ENCODE peak calls at places on chromosome 2, in eight cellular contexts. A is left ventricle myocardium inferior, S is IMR-90, P is fibroblast of lung, R is AG10803, O is MM.1S, D is transverse colon, L is A549. K is an unnamed sample.
A peak's percentile ranks its signal among the peaks of the same experiment; 100 is the strongest.

GRCh38 chr2:36780231-36780808 is 83.8 kb downstream of the VIT start:
- DNase-seq in A (no peak), S (peak; percentile 66), P (peak; percentile 78), R (peak; percentile 66), O (peak; percentile 49), D (no peak), L (peak; percentile 58), K (peak; percentile 35)

GRCh38 chr2:218000137-218000536 is 2.7 kb downstream of the TNS1 start:
- DNase-seq in A (no peak), S (peak; percentile 91), P (peak; percentile 86), R (peak; percentile 91), O (no peak), D (no peak), L (no peak), K (peak; percentile 78)

GRCh38 chr2:96113367-96113677 is 3.0 kb downstream of the ADRA2B start:
- DNase-seq in A (no peak), S (no peak), P (no peak), R (no peak), O (no peak), D (no peak), L (no peak), K (no peak)

GRCh38 chr2:157895531-157895930 is 19.4 kb upstream of the ACVR1 start:
- DNase-seq in A (no peak), S (peak; percentile 74), P (no peak), R (peak; percentile 35), O (no peak), D (no peak), L (no peak), K (no peak)

GRCh38 chr2:223055140-223055539 is 3.1 kb downstream of the KCNE4 start:
- DNase-seq in A (no peak), S (peak; percentile 59), P (peak; percentile 84), R (peak; percentile 49), O (no peak), D (no peak), L (no peak), K (no peak)

GRCh38 chr2:112713585-112713925 is 7.3 kb upstream of the NT5DC4 start:
- DNase-seq in A (no peak), S (no peak), P (no peak), R (no peak), O (no peak), D (no peak), L (no peak), K (no peak)

GRCh38 chr2:179207047-179207446 is 57.6 kb downstream of the SESTD1 start:
- DNase-seq in A (no peak), S (no peak), P (no peak), R (no peak), O (no peak), D (no peak), L (no peak), K (no peak)

GRCh38 chr2:137886432-137886831 is 77.8 kb upstream of the HNMT start:
- DNase-seq in A (no peak), S (no peak), P (no peak), R (no peak), O (no peak), D (no peak), L (peak; percentile 52), K (no peak)

GRCh38 chr2:149719695-149720094 is 132.1 kb upstream of the MMADHC start:
- DNase-seq in A (no peak), S (no peak), P (no peak), R (no peak), O (no peak), D (no peak), L (no peak), K (no peak)

GRCh38 chr2:14716319-14716718 is 83.8 kb downstream of the LRATD1 start:
- DNase-seq in A (no peak), S (no peak), P (no peak), R (no peak), O (no peak), D (no peak), L (no peak), K (no peak)

GRCh38 chr2:88735133-88735532 is 43.7 kb downstream of the RPIA start:
- DNase-seq in A (no peak), S (no peak), P (no peak), R (peak; percentile 17), O (no peak), D (no peak), L (no peak), K (no peak)

GRCh38 chr2:186554850-186555785 is 34.7 kb upstream of the ITGAV start:
- DNase-seq in A (no peak), S (peak; percentile 38), P (no peak), R (no peak), O (no peak), D (no peak), L (peak; percentile 55), K (no peak)
- TF ChIP-seq CTCF in A (no peak), S (no peak), P (no peak), R (no peak), O (no peak), D (no peak), L (no peak), K (no peak)

GRCh38 chr2:74041182-74041581 is 56.5 kb downstream of the TET3 start:
- DNase-seq in A (no peak), S (no peak), P (no peak), R (no peak), O (no peak), D (no peak), L (no peak), K (no peak)

GRCh38 chr2:74036450-74037175 is 51.9 kb downstream of the TET3 start:
- DNase-seq in A (no peak), S (no peak), P (no peak), R (no peak), O (no peak), D (no peak), L (no peak), K (no peak)

GRCh38 chr2:74039611-74040010 is 54.9 kb downstream of the TET3 start:
- DNase-seq in A (no peak), S (no peak), P (no peak), R (no peak), O (no peak), D (no peak), L (no peak), K (no peak)

GRCh38 chr2:74036010-74036409 is 51.3 kb downstream of the TET3 start:
- DNase-seq in A (no peak), S (no peak), P (no peak), R (no peak), O (no peak), D (no peak), L (no peak), K (no peak)

GRCh38 chr2:74037379-74037860 is 52.7 kb downstream of the TET3 start:
- DNase-seq in A (no peak), S (peak; percentile 48), P (peak; percentile 68), R (peak; percentile 67), O (peak; percentile 24), D (no peak), L (no peak), K (no peak)
- H3K4me3 ChIP-seq in A (no peak overlapping the region), S (no peak overlapping the region), P (no peak overlapping the region), R (no peak overlapping the region), O (no peak overlapping the region), D (no peak overlapping the region), L (no peak overlapping the region), K (no peak overlapping the region)

GRCh38 chr2:156054983-156055382 is 277.5 kb downstream of the NR4A2 start:
- DNase-seq in A (no peak), S (no peak), P (no peak), R (no peak), O (no peak), D (no peak), L (no peak), K (no peak)
- TF ChIP-seq CTCF in A (no peak), S (no peak), P (no peak), R (no peak), O (no peak), D (no peak), L (no peak), K (no peak)

GRCh38 chr2:20348542-20348941 is 2.1 kb downstream of the PUM2 start:
- DNase-seq in A (no peak), S (no peak), P (no peak), R (no peak), O (peak; percentile 18), D (peak; percentile 38), L (no peak), K (no peak)
- H3K4me3 ChIP-seq in A (peak overlapping the region; percentile 98), S (no peak overlapping the region), P (peak overlapping the region; percentile 94), R (peak overlapping the region; percentile 9), O (peak overlapping the region; percentile 83), D (no peak overlapping the region), L (peak overlapping the region; percentile 84), K (no peak overlapping the region)

DNA sequence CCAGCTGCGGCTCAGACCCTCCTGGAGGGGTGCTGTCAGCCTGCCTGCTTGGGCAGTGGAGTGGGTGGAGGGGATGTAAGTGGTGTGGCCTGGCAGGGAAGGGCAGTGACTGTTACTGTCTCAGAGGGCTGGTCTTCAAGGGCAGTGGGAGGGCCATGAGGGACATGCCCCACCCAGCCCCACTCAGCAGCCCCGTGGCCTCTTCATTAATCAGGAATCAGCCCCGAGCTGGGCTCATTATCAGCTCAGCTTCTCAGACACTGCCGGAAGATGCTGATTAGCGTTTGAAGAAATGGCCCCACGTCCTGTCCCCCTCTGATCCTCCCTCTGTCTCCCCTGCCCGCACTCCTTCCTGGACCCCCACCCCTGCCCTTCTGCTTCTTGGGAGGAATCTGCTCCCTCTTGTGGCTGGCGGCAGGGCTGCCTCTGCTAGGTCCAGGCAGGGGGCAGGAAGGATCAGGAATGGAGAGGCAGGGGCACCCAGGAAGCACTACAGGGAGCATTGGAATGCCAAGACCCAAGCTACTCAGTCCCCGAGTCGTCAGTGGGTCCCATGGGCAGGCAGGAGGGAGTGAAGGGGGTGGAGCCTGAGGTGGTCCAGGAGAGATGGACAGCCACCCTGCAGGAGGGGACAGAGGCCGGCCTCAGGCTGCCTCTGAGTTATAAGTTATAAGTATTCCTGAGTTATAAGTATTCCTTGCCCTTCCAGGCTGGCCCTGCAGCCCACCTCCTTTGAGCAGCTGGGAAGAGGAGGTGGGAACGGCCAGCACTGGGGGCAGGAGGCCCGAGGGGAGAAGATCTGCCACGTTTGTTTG is 7.0 kb downstream of the ASIC4 start:
- DNase-seq in A (no peak), S (peak; percentile 37), P (peak; percentile 41), R (peak; percentile 34), O (no peak), D (peak; percentile 21), L (peak; percentile 60), K (no peak)
- TF ChIP-seq CTCF in A (peak; percentile 68), S (peak; percentile 70), P (peak; percentile 81), R (peak; percentile 76), O (peak; percentile 37), D (peak; percentile 51), L (peak; percentile 70), K (peak; percentile 87)

GRCh38 chr2:105626391-105626990 is 118.2 kb upstream of the NCK2 start:
- DNase-seq in A (no peak), S (no peak), P (no peak), R (no peak), O (no peak), D (no peak), L (no peak), K (no peak)

GRCh38 chr2:105629634-105630033 is 115.1 kb upstream of the NCK2 start:
- DNase-seq in A (no peak), S (no peak), P (no peak), R (no peak), O (no peak), D (no peak), L (no peak), K (no peak)

GRCh38 chr2:105625632-105626031 is 119.1 kb upstream of the NCK2 start:
- DNase-seq in A (no peak), S (no peak), P (no peak), R (no peak), O (no peak), D (no peak), L (no peak), K (no peak)

GRCh38 chr2:105631011-105631410 is 113.7 kb upstream of the NCK2 start:
- DNase-seq in A (no peak), S (no peak), P (no peak), R (no peak), O (no peak), D (no peak), L (no peak), K (no peak)

GRCh38 chr2:105627530-105627929 is 117.2 kb upstream of the NCK2 start:
- DNase-seq in A (no peak), S (no peak), P (no peak), R (no peak), O (no peak), D (no peak), L (no peak), K (no peak)
- H3K4me3 ChIP-seq in A (no peak overlapping the region), S (no peak overlapping the region), P (no peak overlapping the region), R (no peak overlapping the region), O (no peak overlapping the region), D (no peak overlapping the region), L (no peak overlapping the region), K (no peak overlapping the region)

K was measured in AG09309.